ENCODE peak calls at places on chromosomes 7 and 10, in four cellular contexts. X is memory B cell, E is T-cell, U is left lobe of liver. J is an unnamed sample.

GRCh38 chr7:26853788-26854393 is 10.5 kb downstream of the SKAP2 start:
- DNase-seq in X (no peak), E (no peak), U (no peak), J (no peak)

GRCh38 chr10:42623929-42624328 is 14.4 kb downstream of the ZNF33B start:
- DNase-seq in X (no peak), E (no peak), U (no peak), J (no peak)

GRCh38 chr10:124106241-124106905 is 13.0 kb upstream of the CHST15 start:
- DNase-seq in X (no peak), E (no peak), U (peak), J (peak)

GRCh38 chr10:42556931-42557330 is 81.4 kb downstream of the ZNF33B start:
- DNase-seq in X (no peak), E (no peak), U (no peak), J (no peak)

GRCh38 chr10:387949-388660 is 252.8 kb downstream of the ZMYND11 start:
- DNase-seq in X (no peak), E (no peak), U (no peak), J (no peak)

GRCh38 chr7:151782598-151783448 is 94.1 kb downstream of the PRKAG2 start:
- DNase-seq in X (peak), E (peak), U (no peak), J (peak)

GRCh38 chr7:1187127-1187526 is 27.1 kb upstream of the ZFAND2A start:
- DNase-seq in X (no peak), E (no peak), U (no peak), J (no peak)

GRCh38 chr10:48496831-48497792 is 107.8 kb downstream of the ARHGAP22 start:
- DNase-seq in X (no peak), E (no peak), U (peak), J (no peak)

GRCh38 chr10:78913219-78914059 is 155.3 kb upstream of the ZMIZ1 start:
- DNase-seq in X (no peak), E (no peak), U (peak), J (peak)

GRCh38 chr7:73341877-73342276 is 13.9 kb downstream of the FKBP6 start:
- DNase-seq in X (no peak), E (no peak), U (no peak), J (no peak)

GRCh38 chr10:117762819-117763172 is 220.2 kb downstream of the EMX2 start:
- DNase-seq in X (no peak), E (no peak), U (no peak), J (no peak)

GRCh38 chr10:14412624-14413023 is 81.9 kb upstream of the FRMD4A start:
- DNase-seq in X (no peak), E (no peak), U (no peak), J (no peak)

GRCh38 chr10:12888470-12888869 is 113.0 kb downstream of the CCDC3 start:
- DNase-seq in X (no peak), E (no peak), U (no peak), J (no peak)

GRCh38 chr10:87721781-87722180 is 62.1 kb downstream of the PAPSS2 start:
- DNase-seq in X (no peak), E (no peak), U (no peak), J (no peak)

GRCh38 chr7:2106920-2107319 is 125.8 kb downstream of the MAD1L1 start:
- DNase-seq in X (no peak), E (no peak), U (no peak), J (peak)

GRCh38 chr10:60944159-60944909 is at the start of gene RHOBTB1:
- DNase-seq in X (peak), E (peak), U (peak), J (peak)